ENCODE peak calls at places on chromosomes 4 and X, in ten cellular contexts. One of them, this sample, is unnamed.

GRCh38 chrX:133776072-133776471 is 209.3 kb downstream of the GPC3 start:
- DNase-seq in GM04503: no peak
- DNase-seq in CD8-positive, alpha-beta memory T cell: peak; percentile 52
- DNase-seq in DMS153: no peak
- DNase-seq in mesendoderm: peak; percentile 18
- DNase-seq in RWPE1: peak; percentile 0
- DNase-seq in foreskin fibroblast: peak; percentile 16
- DNase-seq in nephron progenitor cell: peak; percentile 57
- DNase-seq in GM20000: no peak
- DNase-seq in NCI-H1436: peak; percentile 20
- DNase-seq in this sample: no peak

GRCh38 chr4:48047421-48047844 is 30.9 kb downstream of the NIPAL1 start:
- DNase-seq in mesendoderm: no peak
- DNase-seq in NCI-H1436: no peak
- DNase-seq in CD8-positive, alpha-beta memory T cell: peak; percentile 25
- DNase-seq in GM20000: peak; percentile 65
- DNase-seq in DMS153: no peak
- DNase-seq in GM04503: no peak
- DNase-seq in foreskin fibroblast: peak; percentile 13
- DNase-seq in nephron progenitor cell: no peak
- DNase-seq in RWPE1: no peak
- DNase-seq in this sample: no peak

GRCh38 chr4:66555301-66555700 is 885.0 kb upstream of the EPHA5 start:
- DNase-seq in NCI-H1436: no peak
- DNase-seq in mesendoderm: no peak
- DNase-seq in foreskin fibroblast: no peak
- DNase-seq in GM04503: no peak
- DNase-seq in nephron progenitor cell: no peak
- DNase-seq in RWPE1: peak; percentile 36
- DNase-seq in GM20000: no peak
- DNase-seq in DMS153: no peak
- DNase-seq in CD8-positive, alpha-beta memory T cell: no peak
- DNase-seq in this sample: no peak

GRCh38 chr4:74014332-74014731 is 15.9 kb upstream of the CXCL5 start:
- DNase-seq in nephron progenitor cell: no peak
- DNase-seq in GM04503: no peak
- DNase-seq in CD8-positive, alpha-beta memory T cell: no peak
- DNase-seq in NCI-H1436: no peak
- DNase-seq in GM20000: no peak
- DNase-seq in mesendoderm: no peak
- DNase-seq in DMS153: no peak
- DNase-seq in RWPE1: no peak
- DNase-seq in foreskin fibroblast: peak; percentile 27
- DNase-seq in this sample: peak; percentile 18

GRCh38 chrX:72180539-72180938 is 1.0 kb upstream of the PIN4 start:
- DNase-seq in mesendoderm: no peak
- DNase-seq in GM20000: no peak
- DNase-seq in GM04503: no peak
- DNase-seq in NCI-H1436: no peak
- DNase-seq in nephron progenitor cell: no peak
- DNase-seq in foreskin fibroblast: no peak
- DNase-seq in RWPE1: no peak
- DNase-seq in DMS153: no peak
- DNase-seq in CD8-positive, alpha-beta memory T cell: no peak
- DNase-seq in this sample: peak; percentile 11

GRCh38 chr4:122650148-122650547 is 29.3 kb upstream of the IL21 start:
- DNase-seq in DMS153: no peak
- DNase-seq in GM20000: no peak
- DNase-seq in nephron progenitor cell: no peak
- DNase-seq in foreskin fibroblast: no peak
- DNase-seq in CD8-positive, alpha-beta memory T cell: no peak
- DNase-seq in RWPE1: no peak
- DNase-seq in NCI-H1436: no peak
- DNase-seq in mesendoderm: no peak
- DNase-seq in GM04503: no peak
- DNase-seq in this sample: no peak

GRCh38 chr4:149441338-149441737 is 374.3 kb downstream of the IQCM start:
- DNase-seq in DMS153: no peak
- DNase-seq in foreskin fibroblast: peak; percentile 19
- DNase-seq in NCI-H1436: no peak
- DNase-seq in GM04503: peak; percentile 32
- DNase-seq in GM20000: no peak
- DNase-seq in mesendoderm: no peak
- DNase-seq in CD8-positive, alpha-beta memory T cell: no peak
- DNase-seq in RWPE1: peak; percentile 3
- DNase-seq in nephron progenitor cell: no peak
- DNase-seq in this sample: no peak

GRCh38 chr4:26171953-26172352 is 148.9 kb upstream of the RBPJ start:
- DNase-seq in DMS153: no peak
- DNase-seq in RWPE1: no peak
- DNase-seq in GM20000: no peak
- DNase-seq in mesendoderm: no peak
- DNase-seq in GM04503: no peak
- DNase-seq in nephron progenitor cell: no peak
- DNase-seq in foreskin fibroblast: peak; percentile 80
- DNase-seq in CD8-positive, alpha-beta memory T cell: no peak
- DNase-seq in NCI-H1436: no peak
- DNase-seq in this sample: no peak

GRCh38 chrX:108070891-108071290 is 20.5 kb downstream of the PSMD10 start:
- DNase-seq in GM04503: peak; percentile 11
- DNase-seq in nephron progenitor cell: no peak
- DNase-seq in DMS153: no peak
- DNase-seq in NCI-H1436: no peak
- DNase-seq in RWPE1: peak; percentile 78
- DNase-seq in foreskin fibroblast: peak; percentile 73
- DNase-seq in GM20000: no peak
- DNase-seq in mesendoderm: no peak
- DNase-seq in CD8-positive, alpha-beta memory T cell: no peak
- DNase-seq in this sample: no peak

GRCh38 chrX:10177620-10178019 is 20.8 kb downstream of the CLCN4 start:
- DNase-seq in mesendoderm: no peak
- DNase-seq in NCI-H1436: no peak
- DNase-seq in GM04503: peak; percentile 59
- DNase-seq in nephron progenitor cell: no peak
- DNase-seq in DMS153: no peak
- DNase-seq in CD8-positive, alpha-beta memory T cell: no peak
- DNase-seq in GM20000: no peak
- DNase-seq in RWPE1: no peak
- DNase-seq in foreskin fibroblast: peak; percentile 79
- DNase-seq in this sample: no peak

GRCh38 chr4:188139671-188140070 is 430 bp downstream of the TRIML1 start:
- DNase-seq in DMS153: no peak
- DNase-seq in CD8-positive, alpha-beta memory T cell: no peak
- DNase-seq in nephron progenitor cell: no peak
- DNase-seq in GM20000: no peak
- DNase-seq in RWPE1: no peak
- DNase-seq in foreskin fibroblast: no peak
- DNase-seq in NCI-H1436: no peak
- DNase-seq in mesendoderm: no peak
- DNase-seq in GM04503: no peak
- DNase-seq in this sample: no peak

GRCh38 chrX:118807151-118808017 is 16.2 kb upstream of the ZCCHC12 start:
- DNase-seq in DMS153: peak; percentile 3
- DNase-seq in mesendoderm: peak; percentile 67
- DNase-seq in foreskin fibroblast: peak; percentile 67
- DNase-seq in GM20000: peak; percentile 36
- DNase-seq in RWPE1: no peak
- DNase-seq in nephron progenitor cell: peak; percentile 42
- DNase-seq in CD8-positive, alpha-beta memory T cell: no peak
- DNase-seq in GM04503: no peak
- DNase-seq in NCI-H1436: peak; percentile 60
- DNase-seq in this sample: peak; percentile 76

GRCh38 chr4:161186750-161187149 is 977.0 kb downstream of the FSTL5 start:
- DNase-seq in mesendoderm: no peak
- DNase-seq in GM04503: no peak
- DNase-seq in GM20000: no peak
- DNase-seq in foreskin fibroblast: no peak
- DNase-seq in nephron progenitor cell: no peak
- DNase-seq in DMS153: no peak
- DNase-seq in CD8-positive, alpha-beta memory T cell: no peak
- DNase-seq in NCI-H1436: no peak
- DNase-seq in RWPE1: no peak
- DNase-seq in this sample: peak; percentile 9

GRCh38 chr4:105474110-105474518 is 252 bp upstream of the PPA2 start:
- DNase-seq in nephron progenitor cell: peak; percentile 90
- DNase-seq in RWPE1: peak; percentile 85
- DNase-seq in CD8-positive, alpha-beta memory T cell: no peak
- DNase-seq in DMS153: no peak
- DNase-seq in GM20000: no peak
- DNase-seq in NCI-H1436: no peak
- DNase-seq in mesendoderm: no peak
- DNase-seq in foreskin fibroblast: peak; percentile 96
- DNase-seq in GM04503: no peak
- DNase-seq in this sample: no peak

GRCh38 chrX:18961686-18962085 is 22.2 kb downstream of the PHKA2 start:
- DNase-seq in CD8-positive, alpha-beta memory T cell: no peak
- DNase-seq in GM20000: peak; percentile 10
- DNase-seq in NCI-H1436: no peak
- DNase-seq in RWPE1: no peak
- DNase-seq in nephron progenitor cell: no peak
- DNase-seq in mesendoderm: no peak
- DNase-seq in DMS153: no peak
- DNase-seq in foreskin fibroblast: peak; percentile 51
- DNase-seq in GM04503: peak; percentile 6
- DNase-seq in this sample: no peak

GRCh38 chr4:142656178-142656577 is 189.9 kb downstream of the INPP4B start:
- DNase-seq in foreskin fibroblast: peak; percentile 45
- DNase-seq in CD8-positive, alpha-beta memory T cell: no peak
- DNase-seq in NCI-H1436: no peak
- DNase-seq in mesendoderm: peak; percentile 70
- DNase-seq in GM20000: no peak
- DNase-seq in nephron progenitor cell: peak; percentile 35
- DNase-seq in DMS153: no peak
- DNase-seq in GM04503: no peak
- DNase-seq in RWPE1: no peak
- DNase-seq in this sample: peak; percentile 15

GRCh38 chrX:72540318-72540717 is 32.3 kb downstream of the HDAC8 start:
- DNase-seq in mesendoderm: peak; percentile 5
- DNase-seq in GM04503: no peak
- DNase-seq in NCI-H1436: peak; percentile 51
- DNase-seq in foreskin fibroblast: peak; percentile 33
- DNase-seq in GM20000: no peak
- DNase-seq in DMS153: peak; percentile 0
- DNase-seq in CD8-positive, alpha-beta memory T cell: no peak
- DNase-seq in RWPE1: peak; percentile 1
- DNase-seq in nephron progenitor cell: no peak
- DNase-seq in this sample: peak; percentile 45

GRCh38 chrX:14064632-14065432 is 35.1 kb upstream of the GEMIN8 start:
- DNase-seq in GM20000: no peak
- DNase-seq in GM04503: no peak
- DNase-seq in NCI-H1436: no peak
- DNase-seq in CD8-positive, alpha-beta memory T cell: no peak
- DNase-seq in RWPE1: peak; percentile 27
- DNase-seq in mesendoderm: peak; percentile 60
- DNase-seq in foreskin fibroblast: no peak
- DNase-seq in nephron progenitor cell: no peak
- DNase-seq in DMS153: no peak
- DNase-seq in this sample: no peak

GRCh38 chr4:36026348-36026747 is 218.0 kb downstream of the ARAP2 start:
- DNase-seq in GM04503: no peak
- DNase-seq in CD8-positive, alpha-beta memory T cell: no peak
- DNase-seq in nephron progenitor cell: no peak
- DNase-seq in NCI-H1436: no peak
- DNase-seq in RWPE1: no peak
- DNase-seq in foreskin fibroblast: no peak
- DNase-seq in DMS153: no peak
- DNase-seq in mesendoderm: peak; percentile 98
- DNase-seq in GM20000: no peak
- DNase-seq in this sample: no peak

GRCh38 chr4:27149541-27150212 is 289.0 kb downstream of the STIM2 start:
- DNase-seq in nephron progenitor cell: no peak
- DNase-seq in RWPE1: no peak
- DNase-seq in NCI-H1436: no peak
- DNase-seq in GM04503: no peak
- DNase-seq in mesendoderm: no peak
- DNase-seq in foreskin fibroblast: peak; percentile 74
- DNase-seq in GM20000: no peak
- DNase-seq in CD8-positive, alpha-beta memory T cell: no peak
- DNase-seq in DMS153: no peak
- DNase-seq in this sample: no peak

GRCh38 chr4:108922191-108922590 is 159.3 kb upstream of the ETNPPL start:
- DNase-seq in CD8-positive, alpha-beta memory T cell: no peak
- DNase-seq in foreskin fibroblast: no peak
- DNase-seq in mesendoderm: no peak
- DNase-seq in GM04503: no peak
- DNase-seq in DMS153: no peak
- DNase-seq in RWPE1: no peak
- DNase-seq in GM20000: no peak
- DNase-seq in NCI-H1436: no peak
- DNase-seq in nephron progenitor cell: no peak
- DNase-seq in this sample: no peak

GRCh38 chrX:12791253-12792228 is at the start of gene PRPS2:
- DNase-seq in foreskin fibroblast: peak; percentile 71
- DNase-seq in RWPE1: peak; percentile 61
- DNase-seq in nephron progenitor cell: peak; percentile 78
- DNase-seq in NCI-H1436: peak; percentile 65
- DNase-seq in GM04503: no peak
- DNase-seq in GM20000: peak; percentile 87
- DNase-seq in mesendoderm: peak; percentile 67
- DNase-seq in DMS153: no peak
- DNase-seq in CD8-positive, alpha-beta memory T cell: peak; percentile 63
- DNase-seq in this sample: peak; percentile 86

GRCh38 chr4:86955888-86956451 is 21.2 kb downstream of the AFF1 start:
- DNase-seq in NCI-H1436: no peak
- DNase-seq in DMS153: no peak
- DNase-seq in CD8-positive, alpha-beta memory T cell: no peak
- DNase-seq in GM04503: no peak
- DNase-seq in foreskin fibroblast: no peak
- DNase-seq in nephron progenitor cell: no peak
- DNase-seq in mesendoderm: no peak
- DNase-seq in RWPE1: no peak
- DNase-seq in GM20000: no peak
- DNase-seq in this sample: no peak